ENCODE peak calls at places on chromosome 16, in four cellular contexts. Q, B, T and O are unnamed samples.
A peak's percentile ranks its signal among the peaks of the same experiment; 100 is the strongest.

GRCh38 chr16:69410285-69410990 is 14.0 kb upstream of the CYB5B start:
- DNase-seq in Q (no peak), B (peak; percentile 62), T (no peak), O (no peak)

GRCh38 chr16:17939052-17939673 is 397.4 kb downstream of the NPIPA8 start:
- DNase-seq in Q (no peak), B (no peak), T (no peak), O (no peak)

GRCh38 chr16:57345666-57346204 is 12.8 kb upstream of the CCL22 start:
- DNase-seq in Q (no peak), B (no peak), T (no peak), O (no peak)

GRCh38 chr16:23121024-23121423 is 28.2 kb downstream of the USP31 start:
- DNase-seq in Q (no peak), B (peak; percentile 29), T (no peak), O (no peak)

GRCh38 chr16:21950782-21951521 is 2.2 kb upstream of the UQCRC2 start:
- DNase-seq in Q (no peak), B (peak; percentile 25), T (no peak), O (peak; percentile 16)

GRCh38 chr16:1158456-1159324 is 5.8 kb downstream of the CACNA1H start:
- DNase-seq in Q (peak; percentile 76), B (no peak), T (no peak), O (no peak)

GRCh38 chr16:85360323-85361277 is 248.3 kb upstream of the CIBAR2 start:
- DNase-seq in Q (no peak), B (no peak), T (no peak), O (no peak)

GRCh38 chr16:25052161-25052511 is 37.0 kb upstream of the ARHGAP17 start:
- DNase-seq in Q (no peak), B (no peak), T (no peak), O (no peak)

DNA sequence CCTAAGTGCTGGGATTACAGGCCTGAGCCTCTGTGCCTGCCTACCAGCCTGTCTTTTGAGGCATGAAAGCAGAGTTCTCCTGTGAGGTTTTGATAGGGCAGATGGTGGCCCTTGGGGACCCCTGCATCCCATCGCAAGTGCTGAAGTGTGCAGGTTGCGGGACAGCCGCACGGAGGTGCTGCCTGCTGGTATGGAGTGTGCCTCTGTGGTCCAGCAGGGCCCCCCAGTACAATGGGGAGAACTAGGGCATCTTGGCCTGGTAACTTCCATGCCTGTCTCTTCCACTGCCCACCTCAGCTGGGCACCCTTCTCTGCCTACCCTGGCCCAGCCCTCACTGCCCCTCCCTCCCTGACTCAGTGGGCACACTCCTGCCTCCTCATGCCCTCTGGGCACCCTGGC is 9.8 kb upstream of the NDRG4 start:
- DNase-seq in Q (no peak), B (no peak), T (no peak), O (no peak)
- H3K4me3 ChIP-seq in Q (no peak overlapping the region), B (no peak overlapping the region), T (no peak overlapping the region), O (no peak overlapping the region)

GRCh38 chr16:13919330-13919682 is 648 bp upstream of the ERCC4 start:
- DNase-seq in Q (no peak), B (peak; percentile 35), T (no peak), O (peak; percentile 33)
- TF ChIP-seq CTCF in Q (no peak), B (peak; percentile 57), T (no peak), O (no peak)

DNA sequence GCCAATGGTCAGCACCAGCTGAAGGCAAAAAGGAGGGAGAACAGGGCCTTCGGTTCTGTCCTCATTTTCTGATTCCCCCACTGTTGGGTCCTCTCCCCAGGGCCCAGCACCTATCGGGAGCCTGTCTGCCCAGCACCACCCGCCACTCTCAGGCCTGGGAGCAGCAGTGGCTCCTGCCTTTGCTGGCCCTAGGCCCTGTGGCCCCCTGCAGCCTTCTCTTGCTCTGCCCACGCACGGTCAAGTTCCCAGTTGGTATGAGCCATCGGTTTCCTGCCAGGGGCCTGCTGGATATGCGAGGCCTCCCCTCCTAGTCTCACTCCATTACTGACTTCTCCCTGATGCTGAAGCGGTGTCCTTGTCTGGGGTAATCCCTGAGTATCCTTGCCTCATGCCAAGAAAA is 37.5 kb downstream of the HSBP1 start:
- DNase-seq in Q (no peak), B (no peak), T (no peak), O (no peak)
- H3K4me3 ChIP-seq in Q (no peak overlapping the region), B (no peak overlapping the region), T (no peak overlapping the region), O (no peak overlapping the region)

GRCh38 chr16:89368604-89369249 is 121.6 kb downstream of the ANKRD11 start:
- DNase-seq in Q (no peak), B (no peak), T (no peak), O (no peak)
- TF ChIP-seq CTCF in Q (no peak), B (no peak), T (no peak), O (no peak)

GRCh38 chr16:30030841-30031413 is at the start of gene TLCD3B:
- DNase-seq in Q (no peak), B (no peak), T (no peak), O (no peak)
- H3K4me3 ChIP-seq in Q (no peak within 1 kb of the TSS), B (no peak within 1 kb of the TSS), T (peak within 1 kb of the TSS; percentile 42), O (peak within 1 kb of the TSS; percentile 9)

GRCh38 chr16:76265434-76266045 is 11.7 kb upstream of the CNTNAP4 start:
- DNase-seq in Q (no peak), B (no peak), T (no peak), O (peak; percentile 58)
- TF ChIP-seq CTCF in Q (peak; percentile 27), B (peak; percentile 21), T (no peak), O (peak; percentile 71)

GRCh38 chr16:12801511-12802042 is 2.1 kb downstream of the CPPED1 start:
- DNase-seq in Q (no peak), B (peak; percentile 94), T (no peak), O (no peak)
- H3K4me3 ChIP-seq in Q (no peak overlapping the region), B (peak overlapping the region; percentile 13), T (peak overlapping the region; percentile 82), O (no peak overlapping the region)

DNA sequence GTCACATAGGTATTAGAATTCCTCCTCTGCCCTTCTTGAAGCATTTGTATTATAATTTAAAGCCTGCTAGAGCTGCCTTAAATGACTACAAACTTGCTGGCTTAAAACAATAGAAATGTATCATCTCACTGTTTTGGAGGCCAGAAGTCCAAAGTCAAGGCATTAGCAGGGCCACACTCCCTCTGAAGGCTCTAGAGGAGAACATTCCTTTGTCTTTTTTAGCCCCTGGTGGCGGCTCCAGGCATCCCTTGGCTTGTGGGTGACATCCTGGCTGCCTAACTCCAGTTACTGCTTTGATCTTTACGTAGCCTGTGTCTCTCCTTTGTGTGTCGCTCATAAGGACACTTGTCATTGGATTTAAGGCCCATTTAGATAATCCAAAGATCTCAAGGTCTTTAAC is 186.6 kb upstream of the SALL1 start:
- DNase-seq in Q (no peak), B (no peak), T (no peak), O (no peak)
- TF ChIP-seq CTCF in Q (no peak), B (peak; percentile 31), T (no peak), O (no peak)